ENCODE peak calls at places on chromosomes 11 and 22, in four cellular contexts. Z, N, F and R are unnamed samples.

GRCh38 chr11:109864161-109864661 is 229.0 kb upstream of the ZC3H12C start:
- DNase-seq in Z (peak; percentile 80), N (no peak), F (no peak), R (no peak)

GRCh38 chr11:86152006-86152862 is 83.3 kb upstream of the PICALM start:
- DNase-seq in Z (no peak), N (no peak), F (no peak), R (no peak)

GRCh38 chr11:124869331-124869730 is 4.1 kb downstream of the ROBO3 start:
- DNase-seq in Z (no peak), N (no peak), F (no peak), R (no peak)

GRCh38 chr11:116927163-116927772 is 89.8 kb upstream of the APOA1 start:
- DNase-seq in Z (no peak), N (peak; percentile 23), F (no peak), R (peak; percentile 13)

GRCh38 chr22:23113067-23113846 is 28.5 kb downstream of the RSPH14 start:
- DNase-seq in Z (no peak), N (peak; percentile 63), F (no peak), R (no peak)

GRCh38 chr22:30181459-30182353 is 64.9 kb downstream of the LIF start:
- DNase-seq in Z (no peak), N (no peak), F (no peak), R (no peak)

GRCh38 chr11:60870276-60870675 is 2.9 kb downstream of the ZP1 start:
- DNase-seq in Z (no peak), N (peak; percentile 55), F (no peak), R (no peak)

GRCh38 chr11:76763573-76764348 is 19.4 kb upstream of the TSKU start:
- DNase-seq in Z (no peak), N (no peak), F (no peak), R (no peak)

GRCh38 chr22:38716271-38716670 is 10.5 kb downstream of the GTPBP1 start:
- DNase-seq in Z (no peak), N (no peak), F (no peak), R (no peak)

GRCh38 chr11:12207384-12208150 is 97.2 kb downstream of the MICAL2 start:
- DNase-seq in Z (no peak), N (no peak), F (no peak), R (no peak)

GRCh38 chr11:79087238-79087956 is 353.4 kb downstream of the TENM4 start:
- DNase-seq in Z (no peak), N (no peak), F (peak; percentile 29), R (peak; percentile 84)

GRCh38 chr11:106092446-106092845 is 15.0 kb downstream of the AASDHPPT start:
- DNase-seq in Z (no peak), N (no peak), F (no peak), R (no peak)

GRCh38 chr11:66082936-66083698 is 13.0 kb downstream of the PACS1 start:
- DNase-seq in Z (no peak), N (no peak), F (no peak), R (peak; percentile 48)

GRCh38 chr11:1832181-1832988 is 2.4 kb upstream of the SYT8 start:
- DNase-seq in Z (no peak), N (peak; percentile 85), F (no peak), R (no peak)

GRCh38 chr11:47104337-47104950 is 72.2 kb downstream of the ARFGAP2 start:
- DNase-seq in Z (no peak), N (no peak), F (peak; percentile 9), R (no peak)

GRCh38 chr11:1485504-1485885 is 1.1 kb downstream of the MOB2 start:
- DNase-seq in Z (no peak), N (peak; percentile 19), F (no peak), R (no peak)

GRCh38 chr11:120052196-120052775 is 85.6 kb downstream of the TRIM29 start:
- DNase-seq in Z (no peak), N (no peak), F (no peak), R (no peak)

GRCh38 chr11:94147433-94147845 is 18.8 kb downstream of the PANX1 start:
- DNase-seq in Z (no peak), N (no peak), F (no peak), R (no peak)

GRCh38 chr22:27534720-27535125 is 266.8 kb downstream of the MN1 start:
- DNase-seq in Z (no peak), N (no peak), F (no peak), R (peak; percentile 35)

GRCh38 chr11:9562716-9563115 is 10.8 kb upstream of the WEE1 start:
- DNase-seq in Z (no peak), N (no peak), F (no peak), R (no peak)

GRCh38 chr22:31561238-31561887 is 65.0 kb downstream of the SFI1 start:
- DNase-seq in Z (no peak), N (peak; percentile 72), F (peak; percentile 60), R (peak; percentile 81)

GRCh38 chr11:65925397-65925796 is 6.2 kb downstream of the DRAP1 start:
- DNase-seq in Z (no peak), N (no peak), F (no peak), R (no peak)

GRCh38 chr11:108324587-108324986 is 101.7 kb downstream of the ATM start:
- DNase-seq in Z (no peak), N (no peak), F (no peak), R (no peak)

GRCh38 chr11:17208257-17208999 is 642 bp upstream of the PIK3C2A start:
- DNase-seq in Z (no peak), N (no peak), F (peak; percentile 33), R (peak; percentile 87)

GRCh38 chr11:131025020-131025419 is 108.7 kb upstream of the SNX19 start:
- DNase-seq in Z (no peak), N (no peak), F (no peak), R (peak; percentile 5)

GRCh38 chr22:48139776-48140175 is 1377.3 kb downstream of the TBC1D22A start:
- DNase-seq in Z (no peak), N (no peak), F (no peak), R (no peak)

GRCh38 chr22:27240298-27240885 is 561.2 kb downstream of the MN1 start:
- DNase-seq in Z (no peak), N (no peak), F (no peak), R (no peak)

GRCh38 chr11:77402218-77402556 is 71.7 kb downstream of the PAK1 start:
- DNase-seq in Z (no peak), N (no peak), F (no peak), R (no peak)

GRCh38 chr11:34299284-34299961 is 58.4 kb downstream of the ABTB2 start:
- DNase-seq in Z (no peak), N (no peak), F (no peak), R (no peak)

GRCh38 chr11:119964136-119965025 is 173.5 kb downstream of the TRIM29 start:
- DNase-seq in Z (no peak), N (no peak), F (peak; percentile 50), R (no peak)

GRCh38 chr11:69644962-69645675 is 4.2 kb downstream of the CCND1 start:
- DNase-seq in Z (no peak), N (no peak), F (no peak), R (no peak)

GRCh38 chr22:33756508-33756949 is 163.7 kb downstream of the LARGE1 start:
- DNase-seq in Z (no peak), N (no peak), F (no peak), R (no peak)

DNA sequence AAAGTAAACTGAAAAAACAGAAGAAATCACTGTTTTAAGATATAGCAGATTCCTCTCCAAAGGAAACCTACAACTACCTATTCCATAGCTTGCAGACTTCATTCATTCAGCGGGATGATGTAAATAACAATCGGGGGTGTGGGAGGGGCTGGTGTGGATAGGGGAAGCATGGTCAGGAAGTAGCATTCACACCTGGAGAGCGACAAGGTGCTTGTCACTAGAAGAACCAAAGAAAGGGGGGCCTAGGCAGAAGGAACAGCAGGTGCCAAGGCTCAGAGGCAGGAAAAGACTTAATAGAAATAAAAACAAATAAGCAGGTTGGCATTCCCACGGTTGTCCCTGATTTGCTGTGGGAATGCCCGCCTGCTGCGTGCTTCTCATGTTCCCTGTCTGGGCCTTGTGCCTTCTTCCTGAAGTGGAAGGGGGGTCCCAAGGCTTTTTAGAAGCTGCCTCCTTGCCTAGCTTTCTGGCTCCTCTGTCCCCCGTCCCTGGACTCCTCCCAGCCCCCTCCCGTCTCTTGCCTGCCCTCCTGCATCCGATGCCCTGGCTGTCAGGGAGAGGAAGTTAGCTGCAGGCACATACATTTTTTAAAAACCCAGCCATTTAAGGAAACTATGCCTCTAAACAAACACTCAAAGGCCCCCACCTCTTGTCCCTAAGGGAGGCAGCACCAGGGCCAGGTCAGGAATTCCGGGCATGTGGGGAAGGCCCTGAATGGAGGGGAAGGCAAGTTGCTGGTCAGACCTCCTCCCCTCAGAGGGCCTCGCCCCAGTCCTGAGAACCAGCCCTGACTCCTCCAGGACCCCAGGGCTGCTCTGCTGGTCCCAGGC is 54.7 kb upstream of the PRDM11 start:
- DNase-seq in Z (no peak), N (no peak), F (no peak), R (no peak)
- TF ChIP-seq CBX5 in Z (no peak), N (no peak), F (no peak), R (no peak)

GRCh38 chr11:74013141-74013540 is 4.3 kb upstream of the UCP3 start:
- DNase-seq in Z (no peak), N (no peak), F (no peak), R (no peak)

GRCh38 chr11:74012072-74012809 is 3.4 kb upstream of the UCP3 start:
- DNase-seq in Z (no peak), N (no peak), F (no peak), R (no peak)

GRCh38 chr11:74009675-74010305 is 905 bp upstream of the UCP3 start:
- DNase-seq in Z (no peak), N (no peak), F (no peak), R (no peak)

GRCh38 chr11:74010306-74010981 is 1.6 kb upstream of the UCP3 start:
- DNase-seq in Z (no peak), N (peak; percentile 47), F (no peak), R (no peak)

GRCh38 chr11:74011360-74012071 is 2.6 kb upstream of the UCP3 start:
- DNase-seq in Z (peak; percentile 79), N (peak; percentile 72), F (no peak), R (no peak)
- TF ChIP-seq HDAC6 in Z (no peak), N (no peak), F (no peak), R (no peak)

GRCh38 chr11:64278576-64279190 is 5.8 kb downstream of the BAD start:
- DNase-seq in Z (no peak), N (no peak), F (no peak), R (no peak)
- H3K4me1 ChIP-seq in Z (no peaks in the 10 kb centered on the region), N (peaks cover 25% of the 10 kb centered on the region), F (peaks cover 5% of the 10 kb centered on the region), R (peaks cover 4% of the 10 kb centered on the region)

GRCh38 chr11:118908931-118909618 is 16.7 kb downstream of the BCL9L start:
- DNase-seq in Z (no peak), N (no peak), F (no peak), R (no peak)
- TF ChIP-seq CBX5 in Z (no peak), N (no peak), F (no peak), R (no peak)

GRCh38 chr22:45966320-45966891 is 10.6 kb downstream of the WNT7B start:
- DNase-seq in Z (no peak), N (no peak), F (no peak), R (no peak)
- TF ChIP-seq HDAC6 in Z (no peak), N (no peak), F (no peak), R (no peak)